ENCODE peak calls at places on chromosomes 13 and 19, in four cellular contexts. N is transverse colon, S is lower lobe of right lung, W is kidney. H is an unnamed sample.

GRCh38 chr13:91056746-91057145 is 290.7 kb upstream of the MIR17HG start:
- DNase-seq in N (no peak), S (no peak), W (no peak), H (no peak)

GRCh38 chr13:29845440-29846056 is 4.9 kb downstream of the UBL3 start:
- DNase-seq in N (no peak), S (no peak), W (no peak), H (no peak)

GRCh38 chr19:48591021-48591420 is 15.5 kb upstream of the SPACA4 start:
- DNase-seq in N (no peak), S (no peak), W (no peak), H (no peak)

GRCh38 chr13:98173431-98173921 is 3.6 kb downstream of the RNF113B start:
- DNase-seq in N (peak; percentile 15), S (no peak), W (no peak), H (no peak)

GRCh38 chr13:83753912-83754624 is 128.2 kb downstream of the SLITRK1 start:
- DNase-seq in N (no peak), S (no peak), W (peak; percentile 31), H (no peak)

GRCh38 chr13:60230593-60230992 is 66.9 kb upstream of the DIAPH3 start:
- DNase-seq in N (no peak), S (no peak), W (no peak), H (no peak)

GRCh38 chr19:36169084-36169760 is 17.0 kb upstream of the COX7A1 start:
- DNase-seq in N (peak; percentile 57), S (no peak), W (no peak), H (no peak)

GRCh38 chr19:38434549-38435051 is 1.1 kb downstream of the RYR1 start:
- DNase-seq in N (peak; percentile 16), S (no peak), W (peak; percentile 72), H (no peak)

GRCh38 chr13:99434258-99434788 is 66.9 kb upstream of the TM9SF2 start:
- DNase-seq in N (peak; percentile 44), S (no peak), W (no peak), H (no peak)

GRCh38 chr19:15118789-15119494 is 11.7 kb downstream of the SYDE1 start:
- DNase-seq in N (no peak), S (no peak), W (no peak), H (no peak)

GRCh38 chr19:11577451-11578341 is at the start of gene ACP5:
- DNase-seq in N (no peak), S (peak; percentile 63), W (no peak), H (peak; percentile 80)

GRCh38 chr13:40479196-40479845 is 187.1 kb downstream of the FOXO1 start:
- DNase-seq in N (no peak), S (no peak), W (no peak), H (no peak)

GRCh38 chr19:16070366-16070990 is 5.8 kb upstream of the TPM4 start:
- DNase-seq in N (peak; percentile 96), S (peak; percentile 90), W (peak; percentile 91), H (peak; percentile 96)

GRCh38 chr19:40445945-40446784 is 2.0 kb upstream of the SERTAD3 start:
- DNase-seq in N (peak; percentile 60), S (no peak), W (peak; percentile 77), H (no peak)

GRCh38 chr19:48490980-48491792 is 20.4 kb downstream of the LMTK3 start:
- DNase-seq in N (peak; percentile 66), S (no peak), W (peak; percentile 91), H (peak; percentile 84)

GRCh38 chr19:33627526-33627925 is 5.8 kb downstream of the CHST8 start:
- DNase-seq in N (no peak), S (no peak), W (no peak), H (no peak)

GRCh38 chr19:4103073-4103418 is 20.9 kb downstream of the MAP2K2 start:
- DNase-seq in N (no peak), S (no peak), W (no peak), H (no peak)

GRCh38 chr19:20385056-20385455 is 180.5 kb downstream of the ZNF737 start:
- DNase-seq in N (no peak), S (no peak), W (no peak), H (no peak)

GRCh38 chr19:5156231-5156986 is 184.2 kb downstream of the PTPRS start:
- DNase-seq in N (no peak), S (no peak), W (peak; percentile 76), H (peak; percentile 56)

GRCh38 chr19:4449022-4449825 is 8.4 kb downstream of the UBXN6 start:
- DNase-seq in N (no peak), S (no peak), W (no peak), H (no peak)

GRCh38 chr13:79987323-79987722 is 353.6 kb downstream of the SPRY2 start:
- DNase-seq in N (no peak), S (no peak), W (no peak), H (no peak)

GRCh38 chr19:4456843-4457653 is 546 bp downstream of the UBXN6 start:
- DNase-seq in N (peak; percentile 47), S (peak; percentile 49), W (peak; percentile 87), H (peak; percentile 79)

GRCh38 chr13:73440296-73440895 is 381.6 kb downstream of the KLF5 start:
- DNase-seq in N (no peak), S (no peak), W (no peak), H (no peak)

GRCh38 chr13:29481603-29482002 is 113.9 kb downstream of the SLC7A1 start:
- DNase-seq in N (no peak), S (no peak), W (no peak), H (no peak)

GRCh38 chr13:41973247-41973741 is 12.4 kb upstream of the VWA8 start:
- DNase-seq in N (no peak), S (no peak), W (no peak), H (no peak)
- TF ChIP-seq CTCF in N (no peak), S (no peak), W (no peak), H (no peak)

GRCh38 chr19:55101261-55101660 is 16.2 kb downstream of the PPP1R12C start:
- DNase-seq in N (no peak), S (no peak), W (no peak), H (no peak)
- H3K36me3 ChIP-seq in N (no peaks in the 10 kb centered on the region), S (peaks cover 64% of the 10 kb centered on the region), W (peaks cover 5% of the 10 kb centered on the region), H (peaks cover 36% of the 10 kb centered on the region)

GRCh38 chr19:7455600-7456296 is 33.1 kb downstream of the PEX11G start:
- DNase-seq in N (no peak), S (no peak), W (no peak), H (no peak)
- TF ChIP-seq CTCF in N (no peak), S (no peak), W (no peak), H (no peak)

DNA sequence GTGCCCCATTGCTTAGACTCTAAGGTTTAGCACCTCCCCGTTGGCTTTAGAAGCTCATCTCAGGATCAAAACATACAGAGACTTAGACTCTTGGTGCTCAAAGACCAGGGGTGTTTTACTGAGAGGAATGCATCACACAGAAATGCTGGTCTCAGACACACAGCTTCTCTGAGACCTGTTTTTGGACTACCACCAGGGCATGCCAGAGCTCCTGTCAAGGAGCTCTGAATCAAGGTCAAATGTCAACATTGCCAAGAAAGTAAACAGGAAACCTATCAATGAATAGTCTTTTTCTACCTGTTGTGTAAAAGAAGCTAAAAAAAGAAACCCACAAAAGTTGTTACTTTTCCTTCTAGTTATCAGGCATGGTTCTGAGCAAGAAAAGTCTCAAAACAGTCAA is 149.2 kb downstream of the COL4A1 start:
- DNase-seq in N (no peak), S (no peak), W (no peak), H (no peak)
- H3K36me3 ChIP-seq in N (no peaks in the 10 kb centered on the region), S (peaks cover 87% of the 10 kb centered on the region), W (peaks cover 51% of the 10 kb centered on the region), H (peaks cover 39% of the 10 kb centered on the region)

DNA sequence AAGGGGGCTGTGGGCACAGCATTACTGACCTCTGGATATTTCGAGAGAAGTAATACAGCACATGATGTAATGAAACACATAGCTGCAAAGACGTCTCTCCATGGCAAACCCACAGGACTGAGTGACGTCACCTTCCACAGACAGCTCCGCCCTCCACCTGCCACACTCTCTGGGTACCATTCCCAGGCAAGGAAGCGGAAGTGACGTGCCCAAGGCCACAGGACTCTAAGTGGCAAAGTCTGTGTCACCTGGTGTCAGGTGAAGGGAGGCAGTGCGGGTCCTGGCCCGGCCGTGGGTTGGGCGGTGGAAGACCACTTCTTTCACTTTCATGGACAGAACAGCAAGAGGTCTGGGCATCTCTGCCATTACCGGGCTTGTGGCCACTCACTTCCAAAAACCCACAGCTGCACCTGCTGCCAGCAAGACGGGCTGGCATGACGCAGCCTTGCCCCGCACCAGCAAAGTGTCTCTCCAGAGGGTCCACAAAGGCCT is 6.8 kb upstream of the ADPRHL1 start:
- DNase-seq in N (no peak), S (no peak), W (no peak), H (no peak)
- TF ChIP-seq CTCF in N (no peak), S (no peak), W (no peak), H (no peak)

DNA sequence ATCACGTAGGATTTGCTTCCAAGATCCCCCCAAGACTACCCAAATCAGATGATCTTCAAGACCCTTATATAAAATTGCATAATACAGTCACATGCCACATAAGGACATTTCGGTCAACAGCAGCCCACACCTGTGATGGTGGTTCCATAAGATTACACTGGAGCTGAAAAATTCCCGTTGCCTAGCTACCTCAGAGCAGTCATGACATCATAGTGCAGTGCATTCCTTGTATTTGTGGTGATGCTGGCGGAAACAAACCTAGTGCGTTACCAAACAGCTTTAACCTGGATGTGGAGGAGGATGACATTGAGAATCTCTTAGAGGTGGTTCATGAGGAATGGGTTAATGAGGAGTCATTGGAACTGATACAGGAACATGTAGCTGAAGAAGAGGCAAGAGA is 4.8 kb downstream of the ZNF766 start:
- DNase-seq in N (no peak), S (no peak), W (no peak), H (no peak)
- H3K36me3 ChIP-seq in N (no peaks in the 10 kb centered on the region), S (peaks cover 31% of the 10 kb centered on the region), W (no peaks in the 10 kb centered on the region), H (peaks cover 64% of the 10 kb centered on the region)

H was measured in spleen.